ENCODE peak calls at places on chromosome 2, in seven cellular contexts. One of them, this sample, is unnamed.

GRCh38 chr2:172226244-172227061 is 123.8 kb upstream of the DLX2 start:
- DNase-seq in transverse colon: peak; percentile 81
- DNase-seq in tibial nerve: no peak
- DNase-seq in tibial artery: no peak
- DNase-seq in pancreas: peak; percentile 70
- DNase-seq in hepatocyte: peak; percentile 69
- DNase-seq in GM10248: no peak
- DNase-seq in this sample: peak; percentile 52

GRCh38 chr2:108971661-108972566 is 17.1 kb downstream of the EDAR start:
- DNase-seq in tibial artery: peak; percentile 63
- DNase-seq in hepatocyte: no peak
- DNase-seq in pancreas: no peak
- DNase-seq in GM10248: no peak
- DNase-seq in tibial nerve: peak; percentile 39
- DNase-seq in transverse colon: peak; percentile 82
- DNase-seq in this sample: no peak

GRCh38 chr2:144078802-144079386 is 441.0 kb downstream of the ZEB2 start:
- DNase-seq in transverse colon: no peak
- DNase-seq in pancreas: no peak
- DNase-seq in hepatocyte: no peak
- DNase-seq in tibial artery: no peak
- DNase-seq in tibial nerve: no peak
- DNase-seq in GM10248: no peak
- DNase-seq in this sample: no peak

GRCh38 chr2:67625178-67625577 is 228.0 kb downstream of the ETAA1 start:
- DNase-seq in transverse colon: no peak
- DNase-seq in pancreas: no peak
- DNase-seq in GM10248: no peak
- DNase-seq in hepatocyte: peak; percentile 11
- DNase-seq in tibial artery: no peak
- DNase-seq in tibial nerve: no peak
- DNase-seq in this sample: no peak

GRCh38 chr2:152126664-152127063 is 27.8 kb upstream of the CACNB4 start:
- DNase-seq in hepatocyte: no peak
- DNase-seq in tibial artery: no peak
- DNase-seq in tibial nerve: no peak
- DNase-seq in pancreas: no peak
- DNase-seq in GM10248: no peak
- DNase-seq in transverse colon: no peak
- DNase-seq in this sample: no peak

GRCh38 chr2:150476809-150477302 is 10.6 kb downstream of the RND3 start:
- DNase-seq in pancreas: no peak
- DNase-seq in transverse colon: no peak
- DNase-seq in hepatocyte: no peak
- DNase-seq in tibial nerve: no peak
- DNase-seq in GM10248: no peak
- DNase-seq in tibial artery: no peak
- DNase-seq in this sample: no peak

GRCh38 chr2:27029051-27029450 is 3.7 kb upstream of the TMEM214 start:
- DNase-seq in GM10248: no peak
- DNase-seq in tibial nerve: no peak
- DNase-seq in tibial artery: peak; percentile 3
- DNase-seq in pancreas: no peak
- DNase-seq in hepatocyte: no peak
- DNase-seq in transverse colon: no peak
- DNase-seq in this sample: no peak

GRCh38 chr2:38248707-38249106 is 128.4 kb downstream of the ATL2 start:
- DNase-seq in hepatocyte: no peak
- DNase-seq in transverse colon: no peak
- DNase-seq in GM10248: no peak
- DNase-seq in tibial artery: no peak
- DNase-seq in tibial nerve: no peak
- DNase-seq in pancreas: no peak
- DNase-seq in this sample: no peak

GRCh38 chr2:71926098-71926466 is 221.6 kb downstream of the CYP26B1 start:
- DNase-seq in pancreas: no peak
- DNase-seq in GM10248: no peak
- DNase-seq in tibial nerve: no peak
- DNase-seq in hepatocyte: no peak
- DNase-seq in tibial artery: no peak
- DNase-seq in transverse colon: peak; percentile 29
- DNase-seq in this sample: no peak

GRCh38 chr2:165015052-165015642 is 59.8 kb upstream of the SLC38A11 start:
- DNase-seq in hepatocyte: peak; percentile 86
- DNase-seq in GM10248: peak; percentile 54
- DNase-seq in pancreas: peak; percentile 48
- DNase-seq in transverse colon: peak; percentile 65
- DNase-seq in tibial artery: no peak
- DNase-seq in tibial nerve: peak; percentile 25
- DNase-seq in this sample: no peak

GRCh38 chr2:189074496-189074895 is 100.3 kb downstream of the COL3A1 start:
- DNase-seq in GM10248: no peak
- DNase-seq in hepatocyte: no peak
- DNase-seq in tibial artery: no peak
- DNase-seq in pancreas: no peak
- DNase-seq in tibial nerve: no peak
- DNase-seq in transverse colon: no peak
- DNase-seq in this sample: no peak

GRCh38 chr2:74534411-74534810 is 4.7 kb downstream of the HTRA2 start:
- DNase-seq in transverse colon: no peak
- DNase-seq in GM10248: no peak
- DNase-seq in tibial nerve: no peak
- DNase-seq in tibial artery: peak; percentile 60
- DNase-seq in pancreas: no peak
- DNase-seq in hepatocyte: no peak
- DNase-seq in this sample: no peak

GRCh38 chr2:216312441-216312840 is 59.8 kb downstream of the MARCHF4 start:
- DNase-seq in GM10248: no peak
- DNase-seq in hepatocyte: no peak
- DNase-seq in pancreas: no peak
- DNase-seq in tibial artery: no peak
- DNase-seq in transverse colon: no peak
- DNase-seq in tibial nerve: no peak
- DNase-seq in this sample: no peak

GRCh38 chr2:242038928-242039341 is 169.4 kb downstream of the RTP5 start:
- DNase-seq in tibial artery: no peak
- DNase-seq in tibial nerve: no peak
- DNase-seq in hepatocyte: no peak
- DNase-seq in transverse colon: no peak
- DNase-seq in pancreas: no peak
- DNase-seq in GM10248: no peak
- DNase-seq in this sample: no peak

GRCh38 chr2:46796843-46797625 is 118.6 kb downstream of the MCFD2 start:
- DNase-seq in GM10248: no peak
- DNase-seq in tibial artery: no peak
- DNase-seq in hepatocyte: no peak
- DNase-seq in tibial nerve: no peak
- DNase-seq in transverse colon: no peak
- DNase-seq in pancreas: no peak
- DNase-seq in this sample: no peak

GRCh38 chr2:165568361-165568760 is 98.9 kb downstream of the CSRNP3 start:
- DNase-seq in tibial artery: no peak
- DNase-seq in pancreas: no peak
- DNase-seq in hepatocyte: no peak
- DNase-seq in tibial nerve: no peak
- DNase-seq in GM10248: no peak
- DNase-seq in transverse colon: no peak
- DNase-seq in this sample: no peak

GRCh38 chr2:28129955-28130695 is 239.6 kb downstream of the BABAM2 start:
- DNase-seq in tibial artery: no peak
- DNase-seq in GM10248: no peak
- DNase-seq in tibial nerve: no peak
- DNase-seq in hepatocyte: no peak
- DNase-seq in pancreas: no peak
- DNase-seq in transverse colon: no peak
- DNase-seq in this sample: no peak

GRCh38 chr2:84481702-84482101 is 22.6 kb upstream of the SUCLG1 start:
- DNase-seq in tibial nerve: no peak
- DNase-seq in tibial artery: no peak
- DNase-seq in transverse colon: no peak
- DNase-seq in pancreas: no peak
- DNase-seq in hepatocyte: no peak
- DNase-seq in GM10248: no peak
- DNase-seq in this sample: no peak

GRCh38 chr2:64063924-64064331 is 44.7 kb upstream of the VPS54 start:
- DNase-seq in pancreas: peak; percentile 62
- DNase-seq in hepatocyte: peak; percentile 57
- DNase-seq in tibial artery: no peak
- DNase-seq in GM10248: no peak
- DNase-seq in transverse colon: no peak
- DNase-seq in tibial nerve: no peak
- DNase-seq in this sample: no peak

GRCh38 chr2:158060160-158060861 is 41.4 kb upstream of the UPP2 start:
- DNase-seq in tibial nerve: no peak
- DNase-seq in pancreas: no peak
- DNase-seq in hepatocyte: no peak
- DNase-seq in transverse colon: no peak
- DNase-seq in tibial artery: no peak
- DNase-seq in GM10248: no peak
- DNase-seq in this sample: no peak

GRCh38 chr2:234963785-234964615 is 12.2 kb downstream of the SH3BP4 start:
- DNase-seq in tibial nerve: no peak
- DNase-seq in tibial artery: peak; percentile 62
- DNase-seq in GM10248: no peak
- DNase-seq in pancreas: no peak
- DNase-seq in transverse colon: no peak
- DNase-seq in hepatocyte: no peak
- DNase-seq in this sample: peak; percentile 22

GRCh38 chr2:45180033-45180746 is 170.9 kb upstream of the SIX2 start:
- DNase-seq in tibial artery: no peak
- DNase-seq in transverse colon: no peak
- DNase-seq in tibial nerve: no peak
- DNase-seq in hepatocyte: no peak
- DNase-seq in pancreas: no peak
- DNase-seq in GM10248: no peak
- DNase-seq in this sample: no peak

GRCh38 chr2:195320416-195320973 is 336.5 kb upstream of the SLC39A10 start:
- DNase-seq in tibial nerve: no peak
- DNase-seq in tibial artery: no peak
- DNase-seq in hepatocyte: no peak
- DNase-seq in GM10248: no peak
- DNase-seq in transverse colon: no peak
- DNase-seq in pancreas: no peak
- DNase-seq in this sample: no peak

DNA sequence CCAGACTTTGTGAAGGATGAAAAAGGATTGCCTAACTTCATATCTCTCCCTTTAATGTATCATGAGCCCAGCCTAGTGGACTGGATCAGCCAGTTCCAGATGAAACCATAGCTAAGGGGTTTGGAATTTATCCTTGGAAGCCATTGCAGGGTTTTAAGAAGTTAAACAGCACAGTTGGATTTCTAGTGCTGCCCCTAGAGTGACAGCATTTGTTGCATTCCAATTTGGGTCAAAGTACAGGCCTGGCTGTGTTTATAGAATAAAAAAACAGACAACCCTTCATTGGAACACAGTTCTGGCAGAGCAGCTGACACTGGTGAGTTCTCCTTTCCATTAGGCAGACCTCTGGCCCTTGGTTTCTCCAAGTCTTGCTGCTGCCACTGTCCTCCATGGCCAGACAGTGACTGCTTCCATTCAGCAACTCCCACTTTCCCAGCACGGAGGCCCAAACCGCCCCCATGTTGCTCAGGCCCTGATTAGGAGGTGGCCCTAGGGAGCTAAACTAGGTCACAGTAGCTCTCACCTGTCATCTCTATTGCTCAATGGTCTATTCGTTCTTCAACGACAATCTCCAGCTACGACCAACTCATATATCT is 8.0 kb downstream of the GPR39 start:
- DNase-seq in tibial nerve: no peak
- DNase-seq in GM10248: no peak
- DNase-seq in hepatocyte: peak; percentile 62
- DNase-seq in tibial artery: no peak
- DNase-seq in transverse colon: no peak
- DNase-seq in pancreas: no peak
- DNase-seq in this sample: no peak
- TF ChIP-seq CTCF in tibial nerve: no peak
- TF ChIP-seq CTCF in GM10248: no peak
- TF ChIP-seq CTCF in hepatocyte: peak; percentile 21
- TF ChIP-seq CTCF in tibial artery: no peak
- TF ChIP-seq CTCF in transverse colon: no peak
- TF ChIP-seq CTCF in pancreas: no peak
- TF ChIP-seq CTCF in this sample: no peak

GRCh38 chr2:58871469-58872142 is 630.5 kb upstream of the FANCL start:
- DNase-seq in tibial artery: no peak
- DNase-seq in GM10248: no peak
- DNase-seq in hepatocyte: no peak
- DNase-seq in transverse colon: no peak
- DNase-seq in pancreas: no peak
- DNase-seq in tibial nerve: no peak
- DNase-seq in this sample: no peak
- TF ChIP-seq CTCF in tibial artery: no peak
- TF ChIP-seq CTCF in GM10248: no peak
- TF ChIP-seq CTCF in hepatocyte: no peak
- TF ChIP-seq CTCF in transverse colon: no peak
- TF ChIP-seq CTCF in pancreas: no peak
- TF ChIP-seq CTCF in tibial nerve: no peak
- TF ChIP-seq CTCF in this sample: no peak

DNA sequence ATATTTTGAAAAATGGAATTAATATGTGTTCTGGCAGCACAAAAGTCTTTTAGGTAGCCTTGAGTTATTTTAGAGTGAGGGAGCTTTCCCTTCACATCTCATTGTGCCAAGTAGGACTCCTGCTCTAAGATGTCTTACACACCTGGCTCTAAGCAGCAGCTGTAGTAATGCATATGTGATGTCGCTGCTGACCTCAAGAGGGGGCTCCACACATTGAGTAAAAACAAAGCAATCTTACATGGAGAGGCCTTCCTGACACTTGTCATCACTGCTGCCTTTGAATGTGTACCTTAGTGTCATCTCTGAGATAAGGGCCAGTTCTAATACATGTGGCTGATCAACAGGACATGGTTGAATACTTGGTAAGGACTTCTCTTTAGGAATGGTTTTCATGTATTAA is 75.8 kb downstream of the ACTR3 start:
- DNase-seq in pancreas: no peak
- DNase-seq in tibial artery: no peak
- DNase-seq in transverse colon: no peak
- DNase-seq in GM10248: no peak
- DNase-seq in tibial nerve: no peak
- DNase-seq in hepatocyte: peak; percentile 58
- DNase-seq in this sample: no peak
- TF ChIP-seq CTCF in pancreas: no peak
- TF ChIP-seq CTCF in tibial artery: no peak
- TF ChIP-seq CTCF in transverse colon: peak; percentile 31
- TF ChIP-seq CTCF in GM10248: peak; percentile 61
- TF ChIP-seq CTCF in tibial nerve: no peak
- TF ChIP-seq CTCF in hepatocyte: peak; percentile 50
- TF ChIP-seq CTCF in this sample: peak; percentile 80

DNA sequence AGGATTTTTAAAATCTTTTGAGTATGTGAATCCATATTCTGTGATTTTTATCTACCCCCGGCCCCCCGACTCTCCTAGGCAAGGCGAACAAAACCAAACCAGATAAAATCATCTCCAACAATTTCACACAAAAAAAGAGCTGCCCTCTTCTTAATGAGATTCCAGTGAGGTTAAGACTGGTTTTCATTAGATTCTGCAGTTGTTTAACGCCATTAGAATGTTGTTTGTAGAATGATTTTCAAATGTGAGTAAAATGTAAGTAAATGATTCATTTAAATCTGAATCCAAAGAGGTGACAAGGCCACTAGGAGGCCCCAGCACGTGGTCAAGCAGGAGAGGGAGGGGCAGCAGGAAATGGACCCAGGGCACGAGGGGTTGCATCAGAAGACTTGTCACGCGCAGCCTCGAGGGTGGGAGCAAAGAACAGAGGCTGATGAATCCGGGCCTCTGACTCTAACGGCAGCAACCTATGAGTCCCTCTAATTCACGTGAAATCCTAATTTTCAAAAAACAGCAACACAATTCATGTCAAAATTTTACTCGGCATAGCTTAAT is 24.3 kb upstream of the KLHL29 start:
- DNase-seq in pancreas: no peak
- DNase-seq in tibial nerve: no peak
- DNase-seq in GM10248: no peak
- DNase-seq in hepatocyte: peak; percentile 48
- DNase-seq in transverse colon: no peak
- DNase-seq in tibial artery: no peak
- DNase-seq in this sample: no peak
- TF ChIP-seq CTCF in pancreas: no peak
- TF ChIP-seq CTCF in tibial nerve: no peak
- TF ChIP-seq CTCF in GM10248: no peak
- TF ChIP-seq CTCF in hepatocyte: no peak
- TF ChIP-seq CTCF in transverse colon: no peak
- TF ChIP-seq CTCF in tibial artery: no peak
- TF ChIP-seq CTCF in this sample: no peak

This sample was measured in CD14-positive monocyte.